ENCODE peak calls at places on chromosomes 7 and 10, in ten cellular contexts. F is AG04450; B is non-pigmented ciliary epithelial cell; O is ACHN; V is germinal center; G is PC-3; H is tibial artery; Q is AG10803; R is T-helper 1 cell; Y is stimulated activated CD8-positive, alpha-beta memory T cell treated with anti-CD3 and anti-CD28 coated beads, Interleukin-4, amount 100 ng/mL, for 4 hours. A is an unnamed sample.

GRCh38 chr10:91613411-91614253 is 19.2 kb downstream of the PPP1R3C start:
- DNase-seq in F (peak), B (peak), O (peak), V (no peak), G (peak), H (no peak), Q (peak), R (no peak), Y (no peak), A (no peak)

GRCh38 chr10:79342811-79343541 is 4.3 kb upstream of the PPIF start:
- DNase-seq in F (no peak), B (no peak), O (no peak), V (no peak), G (peak), H (no peak), Q (no peak), R (no peak), Y (no peak), A (no peak)

GRCh38 chr10:126199221-126199998 is 188.9 kb downstream of the ADAM12 start:
- DNase-seq in F (peak), B (peak), O (peak), V (no peak), G (peak), H (no peak), Q (peak), R (no peak), Y (no peak), A (no peak)

GRCh38 chr10:70539471-70539870 is 60.9 kb downstream of the PALD1 start:
- DNase-seq in F (no peak), B (no peak), O (no peak), V (no peak), G (no peak), H (no peak), Q (no peak), R (no peak), Y (no peak), A (no peak)

GRCh38 chr10:125190961-125191360 is 30.6 kb upstream of the CTBP2 start:
- DNase-seq in F (no peak), B (no peak), O (no peak), V (no peak), G (no peak), H (no peak), Q (no peak), R (no peak), Y (no peak), A (no peak)

GRCh38 chr10:107653832-107654287 is 489.4 kb upstream of the SORCS1 start:
- DNase-seq in F (no peak), B (peak), O (peak), V (no peak), G (peak), H (no peak), Q (peak), R (no peak), Y (no peak), A (no peak)

GRCh38 chr10:35843524-35844171 is 201.6 kb upstream of the FZD8 start:
- DNase-seq in F (no peak), B (no peak), O (no peak), V (no peak), G (no peak), H (no peak), Q (no peak), R (no peak), Y (no peak), A (no peak)

GRCh38 chr7:120163449-120163848 is 109.5 kb upstream of the KCND2 start:
- DNase-seq in F (no peak), B (no peak), O (no peak), V (no peak), G (no peak), H (no peak), Q (no peak), R (no peak), Y (no peak), A (no peak)

GRCh38 chr7:5470721-5471311 is 47.2 kb upstream of the TNRC18 start:
- DNase-seq in F (no peak), B (no peak), O (no peak), V (no peak), G (no peak), H (no peak), Q (no peak), R (no peak), Y (no peak), A (no peak)

GRCh38 chr10:110207805-110208613 is 604 bp downstream of the MXI1 start:
- DNase-seq in F (no peak), B (no peak), O (peak), V (peak), G (peak), H (peak), Q (peak), R (peak), Y (no peak), A (no peak)

GRCh38 chr10:6844251-6844650 is 264.2 kb upstream of the PRKCQ start:
- DNase-seq in F (no peak), B (no peak), O (no peak), V (no peak), G (no peak), H (no peak), Q (no peak), R (no peak), Y (no peak), A (no peak)